ENCODE peak calls at places on chromosomes 12 and 14, in eight cellular contexts. One of them, this sample, is unnamed. For H3K4me1 and H3K9me3, the result is how much of the 10 kb centered on the place peaks cover.

GRCh38 chr14:51552768-51553426 is 98.8 kb upstream of the FRMD6 start:
- DNase-seq in fibroblast of lung: no peak
- DNase-seq in transverse colon: no peak
- DNase-seq in lower lobe of right lung: no peak
- DNase-seq in PC-3: peak
- DNase-seq in RWPE2: peak
- DNase-seq in tibial artery: no peak
- DNase-seq in body of pancreas: peak
- DNase-seq in this sample: no peak

GRCh38 chr12:109458771-109459208 is 18.3 kb downstream of the KCTD10 start:
- DNase-seq in body of pancreas: no peak
- DNase-seq in RWPE2: no peak
- DNase-seq in lower lobe of right lung: no peak
- DNase-seq in transverse colon: no peak
- DNase-seq in tibial artery: no peak
- DNase-seq in fibroblast of lung: peak
- DNase-seq in PC-3: no peak
- DNase-seq in this sample: peak

GRCh38 chr12:16121953-16122352 is 155.5 kb downstream of the SLC15A5 start:
- DNase-seq in body of pancreas: no peak
- DNase-seq in PC-3: no peak
- DNase-seq in fibroblast of lung: no peak
- DNase-seq in RWPE2: no peak
- DNase-seq in lower lobe of right lung: no peak
- DNase-seq in tibial artery: no peak
- DNase-seq in transverse colon: no peak
- DNase-seq in this sample: no peak

GRCh38 chr14:80135305-80136088 is 75.8 kb downstream of the DIO2 start:
- DNase-seq in transverse colon: no peak
- DNase-seq in PC-3: peak
- DNase-seq in lower lobe of right lung: no peak
- DNase-seq in RWPE2: no peak
- DNase-seq in tibial artery: no peak
- DNase-seq in fibroblast of lung: no peak
- DNase-seq in body of pancreas: no peak
- DNase-seq in this sample: no peak

GRCh38 chr14:29444805-29445204 is 482.8 kb downstream of the PRKD1 start:
- DNase-seq in fibroblast of lung: no peak
- DNase-seq in RWPE2: no peak
- DNase-seq in PC-3: peak
- DNase-seq in tibial artery: no peak
- DNase-seq in transverse colon: no peak
- DNase-seq in body of pancreas: no peak
- DNase-seq in lower lobe of right lung: no peak
- DNase-seq in this sample: no peak

GRCh38 chr12:103657331-103657730 is 70.3 kb downstream of the STAB2 start:
- DNase-seq in lower lobe of right lung: no peak
- DNase-seq in RWPE2: no peak
- DNase-seq in transverse colon: no peak
- DNase-seq in body of pancreas: no peak
- DNase-seq in PC-3: peak
- DNase-seq in tibial artery: no peak
- DNase-seq in fibroblast of lung: no peak
- DNase-seq in this sample: no peak

GRCh38 chr14:36217732-36218131 is 41.2 kb upstream of the PTCSC3 start:
- DNase-seq in RWPE2: no peak
- DNase-seq in body of pancreas: no peak
- DNase-seq in PC-3: peak
- DNase-seq in transverse colon: no peak
- DNase-seq in tibial artery: no peak
- DNase-seq in fibroblast of lung: no peak
- DNase-seq in lower lobe of right lung: peak
- DNase-seq in this sample: no peak

GRCh38 chr14:96752594-96752993 is 44.6 kb upstream of the VRK1 start:
- DNase-seq in PC-3: no peak
- DNase-seq in transverse colon: no peak
- DNase-seq in fibroblast of lung: no peak
- DNase-seq in body of pancreas: no peak
- DNase-seq in RWPE2: no peak
- DNase-seq in lower lobe of right lung: no peak
- DNase-seq in tibial artery: no peak
- DNase-seq in this sample: no peak

GRCh38 chr14:76720382-76720813 is 40.9 kb upstream of the VASH1 start:
- DNase-seq in transverse colon: peak
- DNase-seq in PC-3: no peak
- DNase-seq in lower lobe of right lung: peak
- DNase-seq in body of pancreas: peak
- DNase-seq in fibroblast of lung: peak
- DNase-seq in RWPE2: no peak
- DNase-seq in tibial artery: peak
- DNase-seq in this sample: no peak

GRCh38 chr12:3420693-3421092 is 70.3 kb upstream of the PRMT8 start:
- DNase-seq in lower lobe of right lung: no peak
- DNase-seq in tibial artery: no peak
- DNase-seq in RWPE2: peak
- DNase-seq in PC-3: no peak
- DNase-seq in body of pancreas: no peak
- DNase-seq in transverse colon: no peak
- DNase-seq in fibroblast of lung: no peak
- DNase-seq in this sample: no peak

GRCh38 chr12:304815-305214 is 42.2 kb upstream of the SLC6A13 start:
- DNase-seq in body of pancreas: no peak
- DNase-seq in tibial artery: no peak
- DNase-seq in transverse colon: no peak
- DNase-seq in RWPE2: no peak
- DNase-seq in fibroblast of lung: peak
- DNase-seq in PC-3: peak
- DNase-seq in lower lobe of right lung: no peak
- DNase-seq in this sample: peak

GRCh38 chr14:83342590-83342989 is 1808.9 kb upstream of the SEL1L start:
- DNase-seq in fibroblast of lung: peak
- DNase-seq in lower lobe of right lung: no peak
- DNase-seq in body of pancreas: no peak
- DNase-seq in transverse colon: no peak
- DNase-seq in tibial artery: peak
- DNase-seq in RWPE2: no peak
- DNase-seq in PC-3: no peak
- DNase-seq in this sample: no peak

GRCh38 chr14:104281768-104282301 is 143.4 kb downstream of the KIF26A start:
- DNase-seq in tibial artery: no peak
- DNase-seq in fibroblast of lung: no peak
- DNase-seq in RWPE2: peak
- DNase-seq in PC-3: no peak
- DNase-seq in body of pancreas: peak
- DNase-seq in lower lobe of right lung: peak
- DNase-seq in transverse colon: peak
- DNase-seq in this sample: no peak

GRCh38 chr12:6465467-6466183 is 4.9 kb downstream of the VAMP1 start:
- DNase-seq in RWPE2: no peak
- DNase-seq in transverse colon: peak
- DNase-seq in body of pancreas: peak
- DNase-seq in tibial artery: peak
- DNase-seq in lower lobe of right lung: no peak
- DNase-seq in fibroblast of lung: peak
- DNase-seq in PC-3: peak
- DNase-seq in this sample: peak

GRCh38 chr12:123991402-123991951 is 18.5 kb downstream of the ZNF664 start:
- DNase-seq in PC-3: no peak
- DNase-seq in fibroblast of lung: no peak
- DNase-seq in RWPE2: no peak
- DNase-seq in tibial artery: no peak
- DNase-seq in lower lobe of right lung: no peak
- DNase-seq in transverse colon: no peak
- DNase-seq in body of pancreas: no peak
- DNase-seq in this sample: no peak

GRCh38 chr12:97164936-97165335 is 257.9 kb downstream of the NEDD1 start:
- DNase-seq in PC-3: no peak
- DNase-seq in RWPE2: no peak
- DNase-seq in tibial artery: no peak
- DNase-seq in lower lobe of right lung: no peak
- DNase-seq in transverse colon: no peak
- DNase-seq in body of pancreas: no peak
- DNase-seq in fibroblast of lung: no peak
- DNase-seq in this sample: no peak

GRCh38 chr12:48678561-48679185 is 3.4 kb downstream of the KANSL2 start:
- DNase-seq in lower lobe of right lung: no peak
- DNase-seq in PC-3: no peak
- DNase-seq in tibial artery: no peak
- DNase-seq in RWPE2: no peak
- DNase-seq in fibroblast of lung: no peak
- DNase-seq in transverse colon: no peak
- DNase-seq in body of pancreas: no peak
- DNase-seq in this sample: no peak

GRCh38 chr12:11584213-11584855 is 65.1 kb upstream of the ETV6 start:
- DNase-seq in lower lobe of right lung: no peak
- DNase-seq in body of pancreas: peak
- DNase-seq in RWPE2: no peak
- DNase-seq in tibial artery: no peak
- DNase-seq in PC-3: peak
- DNase-seq in transverse colon: no peak
- DNase-seq in fibroblast of lung: no peak
- DNase-seq in this sample: no peak

GRCh38 chr12:26573212-26573909 is 259.6 kb downstream of the ITPR2 start:
- DNase-seq in RWPE2: no peak
- DNase-seq in PC-3: no peak
- DNase-seq in tibial artery: no peak
- DNase-seq in lower lobe of right lung: no peak
- DNase-seq in fibroblast of lung: no peak
- DNase-seq in transverse colon: no peak
- DNase-seq in body of pancreas: no peak
- DNase-seq in this sample: no peak

GRCh38 chr12:43315961-43316360 is 236.0 kb downstream of the ADAMTS20 start:
- DNase-seq in RWPE2: no peak
- DNase-seq in PC-3: no peak
- DNase-seq in tibial artery: no peak
- DNase-seq in body of pancreas: no peak
- DNase-seq in lower lobe of right lung: no peak
- DNase-seq in transverse colon: no peak
- DNase-seq in fibroblast of lung: peak
- DNase-seq in this sample: no peak

GRCh38 chr14:85533821-85534271 is 3.9 kb downstream of the FLRT2 start:
- DNase-seq in lower lobe of right lung: peak
- DNase-seq in fibroblast of lung: peak
- DNase-seq in body of pancreas: peak
- DNase-seq in PC-3: no peak
- DNase-seq in RWPE2: peak
- DNase-seq in transverse colon: no peak
- DNase-seq in tibial artery: no peak
- DNase-seq in this sample: peak
- H3K4me1 ChIP-seq in lower lobe of right lung: under half
- H3K4me1 ChIP-seq in fibroblast of lung: under half
- H3K4me1 ChIP-seq in body of pancreas: under half
- H3K4me1 ChIP-seq in PC-3: under half
- H3K4me1 ChIP-seq in RWPE2: under half
- H3K4me1 ChIP-seq in transverse colon: under half
- H3K4me1 ChIP-seq in tibial artery: under half
- H3K4me1 ChIP-seq in this sample: under half

GRCh38 chr12:46084666-46085631 is 94.6 kb upstream of the SCAF11 start:
- DNase-seq in tibial artery: no peak
- DNase-seq in transverse colon: no peak
- DNase-seq in RWPE2: no peak
- DNase-seq in PC-3: no peak
- DNase-seq in body of pancreas: no peak
- DNase-seq in fibroblast of lung: no peak
- DNase-seq in lower lobe of right lung: no peak
- DNase-seq in this sample: no peak

GRCh38 chr12:46088040-46088439 is 97.7 kb upstream of the SCAF11 start:
- DNase-seq in body of pancreas: no peak
- DNase-seq in RWPE2: no peak
- DNase-seq in tibial artery: no peak
- DNase-seq in lower lobe of right lung: no peak
- DNase-seq in PC-3: no peak
- DNase-seq in fibroblast of lung: no peak
- DNase-seq in transverse colon: no peak
- DNase-seq in this sample: no peak

GRCh38 chr12:46089414-46090162 is 99.2 kb upstream of the SCAF11 start:
- DNase-seq in lower lobe of right lung: no peak
- DNase-seq in body of pancreas: no peak
- DNase-seq in fibroblast of lung: no peak
- DNase-seq in PC-3: peak
- DNase-seq in transverse colon: no peak
- DNase-seq in RWPE2: no peak
- DNase-seq in tibial artery: no peak
- DNase-seq in this sample: no peak
- H3K9me3 ChIP-seq in lower lobe of right lung: under half
- H3K9me3 ChIP-seq in body of pancreas: under half
- H3K9me3 ChIP-seq in fibroblast of lung: under half
- H3K9me3 ChIP-seq in PC-3: under half
- H3K9me3 ChIP-seq in transverse colon: under half
- H3K9me3 ChIP-seq in RWPE2: under half
- H3K9me3 ChIP-seq in tibial artery: under half
- H3K9me3 ChIP-seq in this sample: under half

DNA sequence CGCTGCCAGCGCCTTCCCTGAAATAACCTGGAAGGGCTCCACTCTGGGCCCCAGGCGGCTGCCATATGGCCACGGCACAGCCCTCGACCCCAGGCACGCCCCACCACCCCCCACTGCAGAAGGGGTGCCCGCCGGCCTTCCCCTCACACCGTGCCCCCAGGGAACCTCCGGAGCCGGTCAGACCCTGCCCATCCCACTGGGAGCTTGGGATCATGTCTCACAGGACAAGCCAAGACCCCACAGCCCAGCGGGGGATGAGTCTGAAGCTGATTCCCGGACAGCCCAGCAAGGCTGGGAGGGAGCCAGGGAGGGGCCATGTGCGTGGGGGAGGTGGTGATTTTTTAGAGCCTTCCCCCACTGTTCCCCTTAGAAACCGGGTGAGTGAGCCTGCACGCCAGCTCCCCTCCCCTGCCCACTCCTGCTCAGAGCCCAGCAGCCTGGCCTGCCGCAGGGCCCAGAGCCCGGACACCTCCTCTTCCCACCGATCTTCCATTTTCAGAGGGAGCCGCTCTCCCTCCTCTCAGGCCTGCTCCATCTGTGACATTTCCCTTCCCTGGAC is 1.4 kb downstream of the RIMBP2 start:
- DNase-seq in PC-3: no peak
- DNase-seq in lower lobe of right lung: no peak
- DNase-seq in body of pancreas: no peak
- DNase-seq in tibial artery: peak
- DNase-seq in fibroblast of lung: no peak
- DNase-seq in transverse colon: no peak
- DNase-seq in RWPE2: no peak
- DNase-seq in this sample: no peak
- H3K27ac ChIP-seq in PC-3: no peak
- H3K27ac ChIP-seq in lower lobe of right lung: no peak
- H3K27ac ChIP-seq in body of pancreas: no peak
- H3K27ac ChIP-seq in tibial artery: no peak
- H3K27ac ChIP-seq in fibroblast of lung: no peak
- H3K27ac ChIP-seq in transverse colon: no peak
- H3K27ac ChIP-seq in RWPE2: no peak
- H3K27ac ChIP-seq in this sample: no peak

DNA sequence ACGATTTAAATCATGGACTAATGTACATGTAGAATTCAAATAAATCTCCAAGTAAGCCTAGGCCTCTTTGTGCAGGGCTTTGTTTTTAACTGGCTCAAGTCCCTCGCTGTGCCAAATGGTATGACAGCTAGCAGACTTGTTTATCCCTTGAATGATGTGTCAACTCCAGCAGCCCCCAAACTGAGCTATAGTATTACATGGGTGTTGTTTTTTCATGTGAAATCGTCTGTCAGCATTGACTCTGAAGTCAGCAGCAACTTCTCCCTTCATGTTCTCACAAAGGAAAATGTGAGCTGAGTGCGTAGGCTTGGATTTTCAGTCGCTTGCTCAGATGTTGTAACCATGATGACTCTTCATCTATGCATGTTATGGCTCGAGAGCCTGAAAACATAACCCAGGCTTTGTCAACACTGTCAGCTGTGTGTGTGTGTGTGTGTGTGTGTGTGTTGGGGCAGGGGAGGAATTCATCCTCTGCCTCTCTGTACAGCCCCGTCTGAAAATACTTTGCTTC is 73.3 kb downstream of the PTHLH start:
- DNase-seq in lower lobe of right lung: no peak
- DNase-seq in PC-3: peak
- DNase-seq in RWPE2: peak
- DNase-seq in fibroblast of lung: peak
- DNase-seq in tibial artery: no peak
- DNase-seq in body of pancreas: no peak
- DNase-seq in transverse colon: no peak
- DNase-seq in this sample: peak
- H3K4me1 ChIP-seq in lower lobe of right lung: under half
- H3K4me1 ChIP-seq in PC-3: under half
- H3K4me1 ChIP-seq in RWPE2: under half
- H3K4me1 ChIP-seq in fibroblast of lung: under half
- H3K4me1 ChIP-seq in tibial artery: under half
- H3K4me1 ChIP-seq in body of pancreas: under half
- H3K4me1 ChIP-seq in transverse colon: under half
- H3K4me1 ChIP-seq in this sample: under half

This sample was measured in SJSA1.